ENCODE peak calls at places on chromosomes 7 and 10, in seven cellular contexts. X, Q, W, Y, F, L and A are unnamed samples.

GRCh38 chr7:117219485-117219884 is 103.4 kb downstream of the WNT2 start:
- DNase-seq in L (no peak), Y (peak), X (peak), W (peak), F (no peak), Q (no peak), A (no peak)

GRCh38 chr7:23378996-23379395 is 79.9 kb downstream of the MALSU1 start:
- DNase-seq in Y (no peak), W (no peak), L (no peak), Q (no peak), X (no peak), F (no peak), A (no peak)

GRCh38 chr7:47142867-47143175 is 439.1 kb downstream of the TNS3 start:
- DNase-seq in Y (no peak), W (no peak), Q (no peak), F (no peak), L (no peak), X (no peak), A (no peak)

GRCh38 chr10:110758128-110758527 is 113.6 kb upstream of the PDCD4 start:
- DNase-seq in Q (no peak), F (no peak), L (peak), X (no peak), Y (no peak), W (no peak), A (no peak)

GRCh38 chr10:57657164-57657765 is 610.4 kb downstream of the IPMK start:
- DNase-seq in X (peak), Q (no peak), L (peak), W (peak), Y (peak), F (peak), A (peak)

GRCh38 chr10:29329420-29329819 is 40.5 kb downstream of the LYZL1 start:
- DNase-seq in Q (no peak), F (no peak), X (peak), W (no peak), L (no peak), Y (peak), A (no peak)

GRCh38 chr7:127817466-127817865 is 165.5 kb downstream of the SND1 start:
- DNase-seq in Q (no peak), W (no peak), X (no peak), F (no peak), L (no peak), Y (peak), A (no peak)

GRCh38 chr7:134612197-134612596 is 34.5 kb upstream of the BPGM start:
- DNase-seq in Y (no peak), Q (no peak), W (no peak), L (no peak), X (no peak), F (no peak), A (no peak)

GRCh38 chr10:47449102-47449978 is 34.6 kb downstream of the ANXA8 start:
- DNase-seq in Q (no peak), L (no peak), W (no peak), F (no peak), Y (no peak), X (no peak), A (no peak)

GRCh38 chr7:104951546-104951945 is 62.5 kb upstream of the KMT2E start:
- DNase-seq in W (no peak), Q (no peak), L (no peak), F (no peak), Y (peak), X (peak), A (no peak)

GRCh38 chr7:12674861-12675260 is 12.6 kb upstream of the ARL4A start:
- DNase-seq in Q (no peak), Y (peak), X (peak), W (peak), F (peak), L (peak), A (no peak)

GRCh38 chr7:74490546-74490945 is 36.8 kb downstream of the GTF2IRD1 start:
- DNase-seq in F (no peak), L (no peak), W (no peak), Y (no peak), Q (no peak), X (no peak), A (no peak)

GRCh38 chr10:123808286-123808685 is 83.3 kb downstream of the CPXM2 start:
- DNase-seq in X (no peak), W (no peak), Y (peak), L (no peak), F (no peak), Q (no peak), A (no peak)

GRCh38 chr7:49500741-49501140 is 272.7 kb upstream of the VWC2 start:
- DNase-seq in Q (no peak), F (peak), X (no peak), W (no peak), Y (no peak), L (no peak), A (no peak)

GRCh38 chr7:52696183-52696582 is 339.2 kb upstream of the POM121L12 start:
- DNase-seq in Q (no peak), L (no peak), X (no peak), Y (no peak), F (peak), W (no peak), A (no peak)

GRCh38 chr10:76509501-76509900 is 1078.1 kb downstream of the LRMDA start:
- DNase-seq in Y (peak), X (no peak), W (peak), F (peak), Q (no peak), L (no peak), A (no peak)

GRCh38 chr10:102175415-102175814 is 23.2 kb downstream of the NOLC1 start:
- DNase-seq in Q (no peak), F (no peak), X (peak), L (no peak), Y (peak), W (peak), A (no peak)

GRCh38 chr10:82037076-82037475 is 162.1 kb downstream of the NRG3 start:
- DNase-seq in L (no peak), W (no peak), F (no peak), Q (no peak), Y (no peak), X (no peak), A (no peak)

GRCh38 chr10:86077871-86078638 is 288.5 kb downstream of the GRID1 start:
- DNase-seq in F (no peak), L (no peak), W (no peak), Y (no peak), Q (no peak), X (no peak), A (no peak)

GRCh38 chr10:133359972-133360610 is 2.3 kb upstream of the FUOM start:
- DNase-seq in W (no peak), L (peak), X (no peak), Q (no peak), Y (no peak), F (no peak), A (no peak)

GRCh38 chr10:128065881-128066534 is 60.2 kb downstream of the MKI67 start:
- DNase-seq in W (no peak), L (no peak), F (no peak), X (no peak), Y (no peak), Q (no peak), A (no peak)
- H3K9ac ChIP-seq in W (no peak), L (no peak), F (no peak), X (no peak), Y (no peak), Q (no peak), A (no peak)

DNA sequence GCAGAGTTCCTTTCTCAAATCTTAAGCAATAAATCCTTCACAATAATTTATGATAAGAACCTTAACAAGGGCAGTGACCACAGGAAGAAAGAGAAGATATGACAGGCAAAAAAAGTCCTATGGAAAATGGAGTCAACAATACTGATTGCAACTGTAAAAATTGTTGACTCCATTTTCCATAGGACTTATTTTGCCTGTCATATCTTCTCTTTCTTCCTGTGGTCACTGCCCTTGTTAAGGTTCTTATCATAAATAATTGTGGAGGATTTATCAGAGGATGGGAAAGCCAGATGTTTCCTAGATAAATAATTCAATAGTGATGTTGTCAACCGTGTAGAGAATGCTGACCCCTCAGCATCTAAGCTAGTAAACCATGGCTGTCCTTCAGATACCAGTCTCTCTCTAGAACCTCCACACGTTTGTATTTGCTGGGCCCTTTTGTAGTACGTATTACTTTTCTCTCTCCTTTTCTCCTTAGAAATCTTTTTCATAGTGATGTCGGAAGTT is 172.6 kb upstream of the BET1 start:
- DNase-seq in W (no peak), Y (no peak), Q (no peak), L (no peak), X (no peak), F (no peak), A (no peak)
- H3K9ac ChIP-seq in W (no peak), Y (no peak), Q (no peak), L (no peak), X (no peak), F (no peak), A (no peak)

GRCh38 chr7:143216151-143216550 is 5.7 kb upstream of the TAS2R40 start:
- DNase-seq in L (no peak), Q (no peak), X (peak), Y (peak), W (peak), F (no peak), A (no peak)
- H3K9ac ChIP-seq in L (no peak), Q (no peak), X (no peak), Y (no peak), W (no peak), F (no peak), A (no peak)

GRCh38 chr7:125648543-125648942 is 718.9 kb upstream of the POT1 start:
- DNase-seq in Q (no peak), Y (no peak), X (no peak), F (no peak), L (no peak), W (no peak), A (no peak)
- H3K9ac ChIP-seq in Q (no peak), Y (no peak), X (no peak), F (no peak), L (no peak), W (no peak), A (no peak)

GRCh38 chr7:66419210-66419609 is 209.5 kb upstream of the KCTD7 start:
- DNase-seq in Q (no peak), L (no peak), F (no peak), X (no peak), W (no peak), Y (peak), A (no peak)
- H3K9ac ChIP-seq in Q (no peak), L (no peak), F (no peak), X (no peak), W (no peak), Y (no peak), A (no peak)

DNA sequence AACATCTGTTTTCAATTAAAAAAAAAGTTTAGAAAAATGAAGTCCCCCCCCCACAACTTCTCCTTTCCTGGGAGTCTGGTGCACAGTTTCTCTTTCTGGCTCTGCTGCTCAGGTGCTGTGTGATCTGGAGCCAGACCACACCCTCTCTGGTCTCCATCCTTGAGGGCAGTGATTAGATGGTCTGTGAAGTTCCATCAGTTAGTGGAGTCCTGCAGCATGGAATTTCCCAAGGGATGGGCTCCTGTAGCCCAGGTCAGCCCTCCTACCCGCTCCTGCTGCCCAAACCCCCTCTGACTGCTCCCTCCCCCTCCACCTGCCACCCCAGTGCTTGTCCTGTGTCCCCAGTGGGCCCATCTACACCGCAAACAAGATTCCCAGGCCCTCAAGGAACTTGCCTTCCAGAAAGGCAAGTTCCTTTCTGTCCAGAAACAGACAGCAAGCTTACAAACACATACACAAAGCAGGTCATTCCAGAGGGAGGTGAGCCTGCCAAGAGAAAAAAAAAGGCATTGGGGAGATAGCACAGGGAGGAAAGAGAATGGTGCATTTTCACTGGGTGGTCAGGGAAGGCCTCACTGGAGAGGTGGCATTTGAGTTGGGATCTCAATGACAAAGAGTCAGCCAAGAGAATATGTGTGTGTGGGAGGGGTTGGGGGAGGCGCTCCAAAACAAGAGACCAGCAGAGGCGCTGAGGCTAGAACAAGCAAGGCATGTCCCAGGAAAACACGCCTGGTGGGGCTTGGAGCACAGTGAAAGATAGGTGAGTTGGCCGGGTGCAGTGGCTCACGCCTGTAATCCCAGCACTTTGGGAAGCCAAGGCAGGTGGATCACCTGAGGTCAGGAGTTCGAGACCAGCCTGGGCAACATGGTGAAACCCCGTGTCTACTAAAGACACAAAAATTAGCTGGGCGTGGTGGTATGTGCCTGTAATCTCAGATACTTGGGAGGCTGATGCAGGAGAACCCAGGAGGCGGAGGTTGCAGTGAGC is 49.5 kb upstream of the SLC29A3 start:
- DNase-seq in F (peak), Q (no peak), W (no peak), Y (peak), X (peak), L (no peak), A (no peak)
- H3K9ac ChIP-seq in F (no peak), Q (no peak), W (no peak), Y (peak), X (no peak), L (no peak), A (no peak)

GRCh38 chr10:34723746-34724145 is 91.3 kb downstream of the PARD3 start:
- DNase-seq in W (peak), F (peak), Q (no peak), X (peak), Y (peak), L (peak), A (peak)
- H3K9ac ChIP-seq in W (no peak), F (no peak), Q (peak), X (peak), Y (peak), L (no peak), A (no peak)

GRCh38 chr7:137658194-137658900 is 188.4 kb downstream of the DGKI start:
- DNase-seq in F (peak), L (no peak), Y (no peak), Q (no peak), X (no peak), W (no peak), A (no peak)
- H3K9ac ChIP-seq in F (no peak), L (no peak), Y (no peak), Q (no peak), X (no peak), W (no peak), A (no peak)

GRCh38 chr7:2729043-2729892 is 41.3 kb downstream of the AMZ1 start:
- DNase-seq in Q (no peak), L (no peak), Y (no peak), X (peak), W (no peak), F (no peak), A (no peak)
- H3K9ac ChIP-seq in Q (no peak), L (no peak), Y (no peak), X (no peak), W (no peak), F (no peak), A (no peak)

DNA sequence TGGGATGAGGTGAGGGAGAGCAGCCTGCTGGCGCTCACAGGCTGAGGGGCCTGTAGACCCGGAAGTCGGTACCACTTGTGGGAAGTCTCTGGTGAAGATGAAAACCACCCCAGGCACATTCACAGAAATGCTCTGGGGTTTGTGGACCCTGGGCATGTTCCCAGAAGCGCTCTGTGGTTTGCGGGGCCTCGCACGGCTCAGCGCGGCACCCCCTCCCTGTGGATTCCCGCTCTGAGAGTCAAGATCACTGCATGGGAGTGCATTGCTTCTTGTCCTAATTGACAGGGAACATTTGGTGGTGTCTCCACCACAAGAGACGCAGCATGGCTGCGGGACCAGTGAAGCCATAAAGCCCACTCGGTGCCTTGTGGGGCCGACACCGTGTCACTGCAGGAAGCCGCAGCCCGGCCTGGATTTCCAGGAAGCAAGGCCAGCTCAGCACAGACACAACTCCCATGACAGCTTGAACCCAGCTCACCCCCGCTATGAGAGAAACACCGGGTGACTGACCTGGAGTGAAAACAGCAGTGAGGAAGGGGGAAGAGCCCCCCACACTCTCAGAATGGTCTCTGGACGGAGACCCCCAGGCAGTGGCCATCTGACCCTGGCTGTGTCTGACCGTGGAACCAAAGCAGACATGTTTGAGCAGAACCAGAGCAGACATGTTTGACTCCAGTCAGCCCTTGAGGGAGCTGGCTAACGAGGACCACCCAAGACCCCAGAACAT is 157.2 kb downstream of the PTPRN2 start:
- DNase-seq in Q (no peak), X (no peak), W (no peak), F (no peak), L (no peak), Y (no peak), A (peak)
- H3K9ac ChIP-seq in Q (no peak), X (no peak), W (no peak), F (no peak), L (no peak), Y (no peak), A (no peak)